ENCODE peak calls at places on chromosome 18, in seven cellular contexts. B is uterus, H is A549, I is breast epithelium, V is IMR-90, S is H1, Y is body of pancreas. Z is an unnamed sample.
A peak's percentile ranks its signal among the peaks of the same experiment; 100 is the strongest.

GRCh38 chr18:40810371-40810770 is 1144.7 kb upstream of the PIK3C3 start:
- DNase-seq in B (no peak), H (no peak), I (no peak), V (peak; percentile 51), S (no peak), Y (no peak), Z (no peak)

GRCh38 chr18:48788378-48788777 is 162.4 kb downstream of the SMAD7 start:
- DNase-seq in B (no peak), H (no peak), I (no peak), V (no peak), S (no peak), Y (peak; percentile 2), Z (no peak)

GRCh38 chr18:5029622-5030021 is 167.4 kb downstream of the AKAIN1 start:
- DNase-seq in B (no peak), H (no peak), I (no peak), V (no peak), S (no peak), Y (no peak), Z (no peak)

GRCh38 chr18:49017813-49018552 is 67.2 kb upstream of the SMAD7 start:
- DNase-seq in B (peak; percentile 13), H (no peak), I (peak; percentile 46), V (no peak), S (peak; percentile 39), Y (no peak), Z (no peak)

GRCh38 chr18:48022531-48023330 is 92.3 kb upstream of the SMAD2 start:
- DNase-seq in B (no peak), H (peak; percentile 68), I (no peak), V (peak; percentile 49), S (no peak), Y (peak; percentile 33), Z (peak; percentile 67)

GRCh38 chr18:73708596-73708995 is 439.0 kb downstream of the FBXO15 start:
- DNase-seq in B (no peak), H (no peak), I (no peak), V (no peak), S (no peak), Y (no peak), Z (no peak)

GRCh38 chr18:51011709-51012108 is 18.3 kb upstream of the SMAD4 start:
- DNase-seq in B (no peak), H (no peak), I (no peak), V (peak; percentile 15), S (no peak), Y (no peak), Z (no peak)

GRCh38 chr18:36895606-36896005 is 66.7 kb downstream of the KIAA1328 start:
- DNase-seq in B (no peak), H (no peak), I (no peak), V (no peak), S (no peak), Y (no peak), Z (peak; percentile 75)

GRCh38 chr18:53115876-53116585 is 776.0 kb downstream of the DCC start:
- DNase-seq in B (no peak), H (no peak), I (no peak), V (no peak), S (no peak), Y (no peak), Z (no peak)

GRCh38 chr18:44041553-44042418 is 638.9 kb upstream of the SETBP1 start:
- DNase-seq in B (no peak), H (no peak), I (no peak), V (no peak), S (no peak), Y (no peak), Z (no peak)

GRCh38 chr18:627211-627610 is 30.2 kb upstream of the TYMS start:
- DNase-seq in B (no peak), H (no peak), I (no peak), V (peak; percentile 8), S (no peak), Y (no peak), Z (no peak)

GRCh38 chr18:52716926-52717325 is 376.9 kb downstream of the DCC start:
- DNase-seq in B (no peak), H (peak; percentile 5), I (no peak), V (peak; percentile 5), S (no peak), Y (peak; percentile 52), Z (peak; percentile 6)

GRCh38 chr18:34514238-34514637 is 195.9 kb upstream of the DTNA start:
- DNase-seq in B (no peak), H (no peak), I (no peak), V (no peak), S (no peak), Y (peak; percentile 37), Z (no peak)

GRCh38 chr18:12305930-12306629 is 2.0 kb upstream of the TUBB6 start:
- DNase-seq in B (no peak), H (no peak), I (no peak), V (peak; percentile 20), S (peak; percentile 72), Y (no peak), Z (peak; percentile 76)

GRCh38 chr18:24050916-24051255 is 36.3 kb downstream of the TTC39C start:
- DNase-seq in B (no peak), H (no peak), I (no peak), V (no peak), S (no peak), Y (no peak), Z (no peak)

DNA sequence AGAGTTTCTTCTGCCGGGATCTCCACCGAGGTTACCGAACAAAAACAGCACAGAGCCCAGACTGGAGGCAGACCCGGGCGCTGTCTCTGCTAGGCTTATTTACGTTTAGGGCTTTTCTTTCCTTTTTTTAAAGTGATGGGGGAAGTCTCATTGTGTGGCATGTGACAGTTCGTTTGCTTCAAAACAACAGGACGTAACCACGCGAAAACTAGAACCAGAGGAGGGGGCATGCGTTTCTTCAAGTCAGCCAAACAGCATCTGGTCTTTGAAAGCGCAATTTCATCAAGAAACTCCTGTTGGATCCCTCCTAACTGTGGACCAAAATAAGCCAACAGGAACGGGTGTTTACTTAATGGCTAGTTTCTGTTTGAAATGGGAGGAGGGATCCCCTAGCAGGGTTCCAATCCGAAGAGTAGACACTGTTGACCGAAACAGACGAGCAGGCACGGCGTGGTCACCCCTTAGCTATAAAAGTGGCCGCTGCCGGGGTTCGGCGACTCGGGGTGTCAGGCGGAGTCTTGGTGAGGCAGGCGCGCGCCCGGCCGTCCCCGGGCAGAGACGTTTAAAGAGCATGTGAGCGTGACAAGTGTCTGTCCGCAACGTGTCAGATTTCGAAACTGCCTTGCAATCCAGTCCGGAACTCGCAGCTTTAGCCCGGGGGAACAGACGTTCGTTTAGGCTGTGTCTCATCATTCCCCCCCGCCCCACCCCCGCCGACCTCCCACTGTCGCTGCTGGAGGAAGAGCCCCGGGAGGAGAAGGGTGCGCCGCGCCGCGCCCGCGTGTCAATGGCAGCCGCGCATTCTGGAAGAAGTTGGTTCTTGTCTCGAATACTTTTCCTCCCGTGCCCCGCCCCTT is 899 bp upstream of the TGIF1 start:
- DNase-seq in B (peak; percentile 76), H (no peak), I (peak; percentile 91), V (peak; percentile 90), S (peak; percentile 70), Y (peak; percentile 78), Z (peak; percentile 92)
- TF ChIP-seq POLR2A in B (peak; percentile 34), H (peak; percentile 47), I (peak; percentile 90), V (peak; percentile 96), S (no peak), Y (peak; percentile 89), Z (peak; percentile 52)

GRCh38 chr18:77113361-77114069 is 19.1 kb downstream of the MBP start:
- DNase-seq in B (peak; percentile 14), H (no peak), I (peak; percentile 39), V (no peak), S (peak; percentile 35), Y (no peak), Z (no peak)

GRCh38 chr18:77114070-77114563 is 18.5 kb downstream of the MBP start:
- DNase-seq in B (no peak), H (no peak), I (no peak), V (no peak), S (no peak), Y (no peak), Z (no peak)

GRCh38 chr18:77116201-77117080 is 16.1 kb downstream of the MBP start:
- DNase-seq in B (peak; percentile 8), H (no peak), I (peak; percentile 12), V (no peak), S (no peak), Y (no peak), Z (no peak)

GRCh38 chr18:77115461-77115907 is 17.1 kb downstream of the MBP start:
- DNase-seq in B (no peak), H (no peak), I (peak; percentile 5), V (no peak), S (no peak), Y (no peak), Z (peak; percentile 56)

DNA sequence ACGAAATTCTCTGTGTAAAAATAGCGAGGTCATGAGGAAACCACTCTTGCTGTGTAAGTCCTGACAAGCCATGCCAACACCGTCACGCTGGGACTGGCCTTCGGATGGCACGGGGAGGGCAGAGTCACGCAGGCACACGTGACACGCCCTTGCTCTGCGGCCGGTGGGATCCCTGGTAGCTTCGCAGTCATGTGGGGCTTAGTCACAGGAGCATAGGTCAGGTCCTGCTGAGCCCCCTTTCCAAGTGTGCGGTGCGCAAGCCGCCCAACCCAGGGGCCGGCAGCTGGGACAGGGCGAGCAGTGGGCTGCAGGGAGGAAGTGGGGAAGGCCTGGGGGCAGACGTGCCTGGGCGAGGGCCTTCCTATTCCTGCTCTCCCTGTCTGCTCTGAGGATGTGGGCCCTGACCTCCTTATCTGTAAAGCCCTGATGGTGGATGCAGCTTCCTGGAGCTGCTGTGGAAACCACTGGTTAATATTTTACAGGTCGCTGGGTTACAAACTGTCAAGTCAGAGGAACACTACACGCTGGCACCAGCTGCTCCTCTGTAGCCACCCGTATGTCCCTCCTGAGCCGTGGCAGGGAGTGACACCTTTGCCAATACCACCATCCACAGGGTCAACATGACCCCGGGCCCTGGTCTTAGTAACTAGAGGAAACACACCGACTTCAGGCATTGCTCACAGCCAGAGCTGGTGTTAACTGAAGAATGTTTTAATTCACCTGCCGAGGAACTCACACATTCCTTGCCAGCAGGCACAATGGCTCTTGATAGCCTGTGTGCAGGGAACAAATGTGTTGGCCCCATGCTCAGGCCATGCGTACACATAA is 17.8 kb downstream of the MBP start:
- DNase-seq in B (peak; percentile 75), H (peak; percentile 84), I (peak; percentile 64), V (peak; percentile 94), S (peak; percentile 43), Y (peak; percentile 93), Z (peak; percentile 88)
- TF ChIP-seq POLR2A in B (no peak), H (no peak), I (no peak), V (no peak), S (no peak), Y (peak; percentile 55), Z (peak; percentile 64)

DNA sequence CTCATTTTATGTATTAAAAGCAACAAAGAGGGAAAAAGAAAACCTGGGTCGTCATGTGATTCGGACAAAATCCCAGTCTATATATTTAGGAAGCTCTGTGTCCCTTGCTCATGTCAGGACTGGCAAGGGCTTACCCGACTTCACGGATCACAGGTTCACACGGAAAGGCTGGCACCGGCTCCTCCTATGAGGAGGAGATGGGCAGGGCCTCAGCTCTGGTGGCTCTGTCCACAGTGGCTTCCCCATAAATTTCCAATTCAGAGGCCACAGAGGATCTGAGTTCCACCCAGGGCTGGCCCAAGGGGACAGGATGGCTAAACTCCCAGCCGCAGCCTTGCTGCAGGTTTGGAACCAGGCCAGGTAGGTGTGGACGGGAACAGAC is 186.8 kb downstream of the BCL2 start:
- DNase-seq in B (no peak), H (no peak), I (peak; percentile 67), V (no peak), S (no peak), Y (peak; percentile 41), Z (no peak)
- TF ChIP-seq POLR2A in B (no peak), H (no peak), I (no peak), V (no peak), S (no peak), Y (no peak), Z (no peak)

GRCh38 chr18:32019251-32019943 is 772 bp downstream of the RNF125 start:
- DNase-seq in B (peak; percentile 27), H (peak; percentile 16), I (peak; percentile 52), V (no peak), S (peak; percentile 69), Y (peak; percentile 48), Z (peak; percentile 23)

GRCh38 chr18:32021756-32022564 is 3.3 kb downstream of the RNF125 start:
- DNase-seq in B (no peak), H (no peak), I (no peak), V (no peak), S (no peak), Y (no peak), Z (no peak)

GRCh38 chr18:32018331-32019250 is at the start of gene RNF125:
- DNase-seq in B (peak; percentile 68), H (peak; percentile 39), I (peak; percentile 80), V (peak; percentile 68), S (peak; percentile 85), Y (peak; percentile 77), Z (peak; percentile 77)
- TF ChIP-seq POLR2A in B (no peak), H (no peak), I (peak; percentile 11), V (no peak), S (peak; percentile 62), Y (peak; percentile 79), Z (no peak)